ENCODE peak calls at places on chromosomes 11 and 22, in five cellular contexts. T, W, Q, F and Z are unnamed samples. For H3K4me1, the result is how much of the 10 kb centered on the place peaks cover.

GRCh38 chr11:86438685-86439084 is 64.0 kb downstream of the CCDC81 start:
- DNase-seq in W (no peak), T (no peak), Q (peak), F (no peak), Z (no peak)

GRCh38 chr22:17786435-17787158 is 12.3 kb upstream of the BID start:
- DNase-seq in W (peak), Q (no peak), T (peak), F (no peak), Z (peak)

GRCh38 chr11:5690736-5691135 is 1.1 kb downstream of the TRIM22 start:
- DNase-seq in W (no peak), Q (peak), T (no peak), F (no peak), Z (peak)

GRCh38 chr11:12556788-12557384 is 117.3 kb upstream of the TEAD1 start:
- DNase-seq in F (peak), Q (peak), W (peak), T (peak), Z (peak)

GRCh38 chr11:10197091-10197490 is 96.9 kb downstream of the SBF2 start:
- DNase-seq in F (no peak), Q (peak), W (no peak), T (no peak), Z (no peak)

GRCh38 chr11:74014880-74015279 is 6.0 kb upstream of the UCP3 start:
- DNase-seq in W (no peak), Q (no peak), F (no peak), T (no peak), Z (no peak)

GRCh38 chr11:56700242-56700918 is 1.5 kb downstream of the OR9G1 start:
- DNase-seq in Q (no peak), F (no peak), W (no peak), T (no peak), Z (no peak)

GRCh38 chr11:27616711-27617110 is 83.5 kb downstream of the BDNF start:
- DNase-seq in Q (no peak), T (no peak), W (no peak), F (no peak), Z (no peak)

GRCh38 chr11:128733440-128734115 is 39.7 kb downstream of the FLI1 start:
- DNase-seq in Q (peak), T (peak), W (peak), F (no peak), Z (no peak)

GRCh38 chr11:57324154-57324885 is 432 bp downstream of the TNKS1BP1 start:
- DNase-seq in F (peak), W (no peak), Q (peak), T (peak), Z (peak)

GRCh38 chr11:86550757-86551156 is 121.7 kb downstream of the ME3 start:
- DNase-seq in Q (no peak), F (no peak), W (no peak), T (no peak), Z (no peak)

GRCh38 chr22:36900880-36901279 is 12.5 kb upstream of the CSF2RB start:
- DNase-seq in Q (no peak), T (peak), W (no peak), F (no peak), Z (no peak)

GRCh38 chr22:48587236-48587865 is 1240.3 kb downstream of the BRD1 start:
- DNase-seq in Q (no peak), T (no peak), F (no peak), W (no peak), Z (no peak)

GRCh38 chr11:95592455-95592854 is 197.1 kb downstream of the FAM76B start:
- DNase-seq in T (peak), Q (peak), F (no peak), W (no peak), Z (peak)

GRCh38 chr22:45029501-45029900 is 19.7 kb upstream of the PHF21B start:
- DNase-seq in T (no peak), W (no peak), F (no peak), Q (no peak), Z (no peak)

GRCh38 chr11:45949992-45950407 is 27.5 kb downstream of the LARGE2 start:
- DNase-seq in F (no peak), Q (no peak), T (no peak), W (no peak), Z (no peak)

GRCh38 chr22:19719488-19720021 is 3.8 kb upstream of the GP1BB start:
- DNase-seq in T (no peak), F (no peak), W (no peak), Q (no peak), Z (no peak)
- H3K4me3 ChIP-seq in T (no peak), F (no peak), W (no peak), Q (no peak), Z (no peak)

GRCh38 chr22:39493759-39494158 is 8.3 kb upstream of the MIEF1 start:
- DNase-seq in Q (peak), W (no peak), T (no peak), F (no peak), Z (no peak)

GRCh38 chr22:39498368-39498767 is 3.7 kb upstream of the MIEF1 start:
- DNase-seq in Q (no peak), F (peak), T (no peak), W (no peak), Z (peak)

GRCh38 chr22:39498802-39499201 is 3.3 kb upstream of the MIEF1 start:
- DNase-seq in T (peak), F (no peak), Q (no peak), W (no peak), Z (no peak)

GRCh38 chr22:39494471-39495120 is 7.5 kb upstream of the MIEF1 start:
- DNase-seq in T (no peak), F (no peak), W (no peak), Q (peak), Z (no peak)

GRCh38 chr22:39496131-39496838 is 5.8 kb upstream of the MIEF1 start:
- DNase-seq in T (peak), W (peak), Q (peak), F (peak), Z (peak)
- TF ChIP-seq CTCF in T (peak), W (peak), Q (peak), F (peak), Z (peak)

DNA sequence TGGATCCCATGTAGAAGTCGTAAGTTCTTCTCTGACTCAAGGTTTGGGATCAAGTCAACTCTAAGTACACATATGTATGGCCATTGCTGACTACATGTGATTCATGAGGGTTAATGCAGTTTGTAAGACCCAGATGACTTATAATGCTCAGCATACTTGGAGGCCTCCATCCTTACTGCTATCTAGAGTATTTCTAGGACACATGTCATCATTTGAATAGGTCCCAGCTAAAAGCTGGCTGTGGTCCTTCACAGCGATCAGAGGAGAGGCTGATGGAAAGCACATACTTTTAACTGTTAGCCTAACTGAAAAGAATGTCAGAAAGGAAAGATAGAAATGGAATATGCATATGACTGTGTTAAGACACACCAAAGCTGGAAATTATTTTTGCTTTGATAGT is 76.2 kb downstream of the NTM start:
- DNase-seq in Q (no peak), T (no peak), F (no peak), W (no peak), Z (no peak)
- H3K4me1 ChIP-seq in Q (under half), T (under half), F (under half), W (under half), Z (under half)

GRCh38 chr11:36079911-36080310 is 136.0 kb downstream of the LDLRAD3 start:
- DNase-seq in T (no peak), W (no peak), F (no peak), Q (no peak), Z (no peak)

GRCh38 chr11:36077368-36077767 is 133.5 kb downstream of the LDLRAD3 start:
- DNase-seq in F (no peak), Q (no peak), T (no peak), W (no peak), Z (no peak)

GRCh38 chr11:36078686-36079055 is 134.8 kb downstream of the LDLRAD3 start:
- DNase-seq in Q (no peak), T (no peak), F (no peak), W (no peak), Z (no peak)

GRCh38 chr11:36077886-36078685 is 134.2 kb downstream of the LDLRAD3 start:
- DNase-seq in F (no peak), T (no peak), Q (no peak), W (no peak), Z (no peak)

DNA sequence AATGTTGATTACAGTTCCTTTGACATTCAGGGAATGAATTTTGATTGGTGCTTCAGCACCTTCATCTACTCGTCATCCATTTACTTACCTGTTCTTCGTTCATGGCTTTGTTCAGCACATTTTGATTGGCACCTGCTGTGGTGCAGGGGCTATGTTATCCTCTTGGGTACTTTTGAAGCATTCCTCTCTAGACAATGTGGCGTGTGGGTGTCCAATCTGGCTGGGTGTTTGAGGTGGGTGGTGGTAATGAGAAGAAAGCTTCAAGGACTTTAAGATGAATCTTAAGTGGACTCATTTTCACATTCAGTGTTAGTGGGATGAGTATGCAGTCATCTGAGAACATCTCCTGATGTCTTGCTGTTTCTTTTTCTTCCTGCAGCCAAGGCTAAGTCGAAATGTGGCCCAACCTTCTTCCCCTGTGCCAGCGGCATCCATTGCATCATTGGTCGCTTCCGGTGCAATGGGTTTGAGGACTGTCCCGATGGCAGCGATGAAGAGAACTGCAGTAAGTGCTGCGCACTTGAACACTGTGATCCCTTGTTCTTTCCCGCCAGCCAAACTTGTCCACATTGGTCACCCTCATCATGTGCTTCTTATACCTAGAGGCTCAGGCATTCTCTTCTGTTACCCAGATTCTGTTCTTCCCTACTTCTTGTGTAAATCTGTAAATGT is 137.5 kb downstream of the LDLRAD3 start:
- DNase-seq in W (no peak), Q (no peak), T (no peak), F (no peak), Z (no peak)
- H3K4me3 ChIP-seq in W (no peak), Q (no peak), T (no peak), F (no peak), Z (no peak)

GRCh38 chr11:103920933-103921332 is 115.5 kb upstream of the DDI1 start:
- DNase-seq in T (no peak), Q (no peak), W (no peak), F (no peak), Z (no peak)
- TF ChIP-seq CTCF in T (peak), Q (no peak), W (no peak), F (no peak), Z (no peak)

GRCh38 chr22:41485033-41485432 is 16.1 kb downstream of the ACO2 start:
- DNase-seq in Q (no peak), T (no peak), F (peak), W (peak), Z (no peak)

GRCh38 chr22:41491379-41492100 is 22.6 kb downstream of the ACO2 start:
- DNase-seq in W (no peak), T (no peak), F (no peak), Q (peak), Z (no peak)

GRCh38 chr22:41488076-41488475 is 19.2 kb downstream of the ACO2 start:
- DNase-seq in F (no peak), T (no peak), Q (no peak), W (no peak), Z (no peak)

GRCh38 chr22:41487037-41487963 is 18.4 kb downstream of the ACO2 start:
- DNase-seq in F (no peak), W (peak), Q (peak), T (no peak), Z (no peak)

DNA sequence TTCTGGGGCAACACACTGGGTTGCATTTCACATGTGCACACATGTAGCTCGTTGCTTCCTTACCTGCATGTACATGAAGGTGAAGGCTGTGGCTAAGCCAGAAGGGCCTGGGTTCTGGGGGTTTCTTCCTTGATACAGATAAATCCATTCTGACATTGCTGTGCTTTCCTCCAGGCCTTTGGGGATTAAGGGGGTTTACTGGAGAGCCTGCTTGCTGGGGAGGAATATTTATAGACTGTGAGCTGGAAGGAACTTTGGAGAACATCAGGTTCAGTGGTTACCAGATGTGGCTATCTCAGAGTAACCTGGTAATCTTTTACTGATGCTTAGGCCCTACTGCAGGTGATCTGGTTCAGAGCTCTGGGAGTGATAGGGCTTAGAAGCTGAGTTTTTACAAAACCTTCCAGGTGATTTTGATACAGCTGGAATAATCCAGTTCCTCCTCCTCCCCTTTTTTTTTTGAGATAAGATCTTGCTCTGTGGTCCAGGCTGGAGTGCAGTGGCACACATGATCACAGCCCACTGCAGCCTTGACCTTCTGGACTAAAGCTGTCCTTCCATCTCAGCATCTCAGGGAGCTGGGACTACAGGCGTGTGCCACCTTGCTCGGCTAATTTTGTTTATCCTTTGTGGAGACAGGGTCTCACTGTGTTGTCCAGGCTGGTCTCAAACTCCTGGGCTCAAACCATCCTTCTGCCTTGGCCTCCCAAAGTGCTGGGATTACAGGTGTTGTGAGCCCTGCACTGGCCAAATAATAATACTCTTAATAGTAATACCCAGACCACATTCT is 19.9 kb downstream of the ACO2 start:
- DNase-seq in W (no peak), Q (no peak), T (no peak), F (no peak), Z (no peak)
- H3K4me1 ChIP-seq in W (under half), Q (under half), T (under half), F (under half), Z (under half)

DNA sequence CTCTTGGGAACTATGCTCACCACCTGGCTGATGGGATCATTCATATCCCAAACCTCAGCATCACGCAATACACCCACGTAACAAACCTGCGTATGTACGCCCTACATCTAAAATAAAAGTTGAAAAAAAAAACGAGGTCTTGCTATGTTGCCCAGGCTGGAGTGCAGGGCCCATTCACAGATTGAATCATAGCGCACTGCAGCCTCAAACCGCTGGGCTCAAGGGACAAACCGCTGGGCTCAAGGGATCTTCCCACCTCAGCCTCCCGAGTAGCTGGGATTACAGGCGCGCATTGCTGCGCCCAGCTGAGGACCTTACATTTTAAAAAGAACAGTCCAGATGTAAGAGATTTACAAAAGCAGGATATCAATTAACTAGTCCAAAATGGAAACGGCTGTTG is 41.9 kb upstream of the EMID1 start:
- DNase-seq in W (peak), Q (no peak), T (no peak), F (no peak), Z (no peak)
- H3K4me3 ChIP-seq in W (no peak), Q (no peak), T (no peak), F (no peak), Z (no peak)